ENCODE peak calls at places on chromosomes 12 and 14, in five cellular contexts. X, Z, F, R and T are unnamed samples.

GRCh38 chr12:32229971-32230606 is 123.4 kb downstream of the BICD1 start:
- DNase-seq in X (no peak), F (no peak), Z (no peak), R (no peak), T (no peak)

GRCh38 chr12:122421263-122421814 is 1.1 kb downstream of the CLIP1 start:
- DNase-seq in F (no peak), Z (no peak), X (peak), R (no peak), T (no peak)

GRCh38 chr12:19402743-19403400 is 36.4 kb upstream of the AEBP2 start:
- DNase-seq in X (peak), Z (no peak), R (no peak), F (no peak), T (no peak)

GRCh38 chr12:15520083-15520482 is 197.8 kb downstream of the PTPRO start:
- DNase-seq in X (no peak), Z (no peak), F (no peak), R (no peak), T (no peak)

GRCh38 chr12:121294151-121294889 is 2.2 kb downstream of the CAMKK2 start:
- DNase-seq in X (no peak), R (no peak), Z (no peak), F (no peak), T (no peak)

GRCh38 chr14:73227812-73228781 is 9.2 kb upstream of the PAPLN start:
- DNase-seq in F (no peak), X (peak), R (peak), Z (no peak), T (peak)

GRCh38 chr12:124115976-124116690 is 143.1 kb downstream of the ZNF664 start:
- DNase-seq in F (no peak), Z (no peak), R (no peak), X (no peak), T (no peak)

GRCh38 chr12:71455028-71455737 is 15.6 kb downstream of the LGR5 start:
- DNase-seq in F (no peak), R (no peak), Z (no peak), X (no peak), T (no peak)

GRCh38 chr14:54428527-54428926 is 12.6 kb downstream of the CNIH1 start:
- DNase-seq in F (no peak), X (no peak), R (no peak), Z (no peak), T (no peak)

GRCh38 chr12:113929312-113929989 is 36.7 kb downstream of the RBM19 start:
- DNase-seq in F (no peak), X (no peak), R (no peak), Z (no peak), T (no peak)

GRCh38 chr12:19014243-19014642 is 115.3 kb upstream of the PLEKHA5 start:
- DNase-seq in F (no peak), R (no peak), X (peak), Z (no peak), T (no peak)

GRCh38 chr12:55820679-55821078 is 2.8 kb downstream of the ORMDL2 start:
- DNase-seq in Z (no peak), X (no peak), R (no peak), F (no peak), T (no peak)

GRCh38 chr12:132771126-132771838 is 9.7 kb upstream of the ANKLE2 start:
- DNase-seq in R (no peak), F (no peak), Z (no peak), X (peak), T (no peak)

GRCh38 chr14:80805136-80805535 is 136.4 kb downstream of the CEP128 start:
- DNase-seq in X (no peak), R (no peak), F (no peak), Z (no peak), T (no peak)

GRCh38 chr12:12583510-12583909 is 20.8 kb upstream of the DUSP16 start:
- DNase-seq in X (no peak), Z (no peak), R (no peak), F (no peak), T (no peak)

GRCh38 chr12:2494490-2495192 is 300.1 kb upstream of the FKBP4 start:
- DNase-seq in X (no peak), R (no peak), Z (no peak), F (no peak), T (no peak)

GRCh38 chr12:62813031-62813829 is 121.7 kb downstream of the PPM1H start:
- DNase-seq in X (peak), R (no peak), Z (no peak), F (no peak), T (no peak)
- TF ChIP-seq CTCF in X (peak), R (no peak), Z (peak), F (peak), T (peak)

GRCh38 chr12:3967556-3968160 is 94.5 kb upstream of the PARP11 start:
- DNase-seq in R (no peak), X (no peak), F (no peak), Z (no peak), T (no peak)

GRCh38 chr12:3961573-3961972 is 88.4 kb upstream of the PARP11 start:
- DNase-seq in Z (no peak), R (no peak), X (no peak), F (no peak), T (no peak)

GRCh38 chr12:3965096-3965495 is 91.9 kb upstream of the PARP11 start:
- DNase-seq in X (no peak), Z (no peak), R (no peak), F (peak), T (no peak)

GRCh38 chr12:3962661-3963483 is 89.7 kb upstream of the PARP11 start:
- DNase-seq in Z (no peak), F (no peak), R (no peak), X (no peak), T (no peak)

GRCh38 chr12:3964404-3964803 is 91.2 kb upstream of the PARP11 start:
- DNase-seq in Z (no peak), X (no peak), F (no peak), R (no peak), T (no peak)
- TF ChIP-seq CTCF in Z (peak), X (peak), F (no peak), R (no peak), T (peak)

DNA sequence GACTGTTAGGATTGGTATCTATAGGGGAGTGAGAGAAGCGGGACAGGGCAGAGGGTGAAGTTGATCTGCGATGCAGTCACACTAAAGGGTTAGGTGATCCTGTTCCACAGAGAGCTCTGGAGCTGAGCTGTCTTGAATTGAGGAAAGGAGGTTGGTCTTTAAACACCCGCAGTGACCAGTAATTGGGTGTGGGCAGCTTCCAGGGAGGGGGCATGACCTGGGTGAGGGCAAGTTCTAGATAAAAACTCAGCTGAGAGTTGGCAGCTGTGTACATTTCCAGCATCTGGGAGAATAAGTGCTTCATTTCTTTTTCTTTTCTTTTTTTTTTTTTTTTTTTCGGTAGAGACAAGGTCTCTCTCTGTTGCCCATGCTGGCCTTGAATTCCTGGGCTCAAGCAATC is 35.1 kb downstream of the RDH12 start:
- DNase-seq in R (no peak), X (no peak), F (no peak), Z (no peak), T (no peak)
- TF ChIP-seq CTCF in R (no peak), X (no peak), F (no peak), Z (no peak), T (no peak)

GRCh38 chr12:98007963-98008362 is 507.4 kb upstream of the TMPO start:
- DNase-seq in X (no peak), R (no peak), Z (no peak), F (no peak), T (no peak)

DNA sequence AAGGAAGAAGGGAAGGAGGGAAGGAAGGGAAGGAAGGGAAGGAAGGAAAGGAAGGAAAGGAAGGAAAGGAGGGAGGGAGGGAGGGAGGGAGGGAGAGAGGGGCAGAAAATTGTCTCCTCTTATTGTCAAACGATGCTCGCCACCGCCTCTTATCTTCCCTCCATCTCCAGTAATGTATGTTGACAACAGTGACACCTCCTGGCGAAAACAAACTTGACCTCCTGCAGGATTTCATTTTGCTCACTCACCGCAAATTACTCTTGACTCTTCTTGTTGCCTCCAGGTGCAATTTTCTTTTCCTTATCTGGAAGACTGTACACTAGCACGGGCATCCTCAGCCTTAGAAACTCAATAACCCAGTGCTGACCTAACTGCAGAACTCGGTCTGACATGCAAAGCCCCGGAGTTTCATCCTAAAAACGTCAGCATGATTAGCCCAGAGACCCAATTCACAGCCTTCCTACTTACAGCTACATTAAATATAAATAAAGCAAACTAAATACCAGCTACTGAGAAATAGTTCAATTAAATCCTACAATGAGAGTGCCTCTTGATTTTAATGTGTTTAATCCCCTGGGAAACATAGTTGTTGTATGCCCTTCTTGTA is 512.4 kb upstream of the TMPO start:
- DNase-seq in R (no peak), F (no peak), Z (no peak), X (peak), T (no peak)
- TF ChIP-seq CTCF in R (no peak), F (no peak), Z (peak), X (peak), T (no peak)

GRCh38 chr12:68414988-68415387 is 82.8 kb upstream of the MDM1 start:
- DNase-seq in F (no peak), Z (no peak), X (no peak), R (no peak), T (no peak)

GRCh38 chr12:68416350-68416749 is 84.2 kb upstream of the MDM1 start:
- DNase-seq in F (no peak), Z (no peak), X (no peak), R (no peak), T (no peak)

GRCh38 chr12:68420225-68421008 is 88.3 kb upstream of the MDM1 start:
- DNase-seq in F (no peak), R (no peak), X (peak), Z (no peak), T (no peak)

GRCh38 chr12:68418137-68418460 is 85.9 kb upstream of the MDM1 start:
- DNase-seq in X (no peak), R (no peak), F (no peak), Z (no peak), T (no peak)

GRCh38 chr12:68416826-68417225 is 84.7 kb upstream of the MDM1 start:
- DNase-seq in F (no peak), Z (no peak), R (no peak), X (peak), T (no peak)
- TF ChIP-seq CTCF in F (no peak), Z (no peak), R (no peak), X (peak), T (no peak)

GRCh38 chr12:106773945-106774807 is at the start of gene RIC8B:
- DNase-seq in R (peak), Z (peak), X (peak), F (peak), T (peak)
- TF ChIP-seq CTCF in R (no peak), Z (peak), X (no peak), F (no peak), T (no peak)